ENCODE peak calls at places on chromosomes 13 and 19, in eight cellular contexts. P, J, I, V, R, X, Q and T are unnamed samples. For H3K4me1, the result is how much of the 10 kb centered on the place peaks cover.

GRCh38 chr13:91406619-91407018 is 8.2 kb downstream of the GPC5 start:
- DNase-seq in V (no peak), J (no peak), X (peak), P (peak), R (no peak), I (no peak), Q (peak), T (no peak)

GRCh38 chr19:2865334-2866221 is 1.6 kb upstream of the ZNF556 start:
- DNase-seq in X (no peak), I (no peak), J (no peak), P (no peak), V (no peak), Q (no peak), R (no peak), T (no peak)

GRCh38 chr13:65768545-65768944 is 1461.6 kb downstream of the PCDH9 start:
- DNase-seq in R (no peak), V (no peak), J (no peak), X (peak), P (no peak), Q (no peak), I (no peak), T (no peak)

GRCh38 chr13:24911135-24911524 is 147.2 kb downstream of the RNF17 start:
- DNase-seq in V (no peak), P (no peak), Q (peak), R (no peak), X (no peak), I (no peak), J (no peak), T (no peak)

GRCh38 chr19:14611051-14611450 is 28.2 kb downstream of the CLEC17A start:
- DNase-seq in X (no peak), J (no peak), R (no peak), I (no peak), V (no peak), P (no peak), Q (no peak), T (no peak)

GRCh38 chr13:108427355-108427754 is 157.8 kb downstream of the TNFSF13B start:
- DNase-seq in R (no peak), Q (no peak), P (no peak), J (no peak), I (no peak), X (no peak), V (no peak), T (no peak)

GRCh38 chr19:39199025-39199424 is 2.3 kb downstream of the NCCRP1 start:
- DNase-seq in X (no peak), Q (no peak), V (no peak), P (peak), J (no peak), I (peak), R (no peak), T (peak)

GRCh38 chr19:50646074-50646807 is 3.0 kb upstream of the C19orf81 start:
- DNase-seq in P (no peak), X (no peak), I (peak), Q (no peak), V (no peak), R (no peak), J (no peak), T (no peak)

GRCh38 chr13:83883061-83883523 is 818 bp upstream of the SLITRK1 start:
- DNase-seq in J (no peak), I (no peak), X (no peak), Q (no peak), P (peak), R (no peak), V (no peak), T (no peak)

DNA sequence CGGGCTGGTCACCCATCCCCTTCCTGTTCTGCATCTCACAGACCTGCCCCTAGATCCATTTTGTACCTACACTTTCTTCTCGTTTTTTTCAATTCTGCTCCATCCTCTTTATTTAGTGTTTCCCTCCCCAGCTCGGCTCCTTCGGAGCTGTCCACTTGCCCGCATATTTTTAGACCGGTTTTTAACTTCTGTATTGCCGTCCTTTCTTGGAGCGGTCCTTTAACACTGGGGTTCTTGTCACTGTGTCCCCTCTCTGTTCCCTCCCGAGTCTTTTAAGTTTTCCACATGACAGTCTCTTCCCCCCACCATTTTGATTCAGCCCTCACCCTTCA is 1.7 kb downstream of the ARHGAP35 start:
- DNase-seq in R (no peak), Q (no peak), I (no peak), P (no peak), X (no peak), J (no peak), V (no peak), T (no peak)
- H3K4me1 ChIP-seq in R (half or more), Q (half or more), I (half or more), P (under half), X (under half), J (half or more), V (under half), T (half or more)

GRCh38 chr19:4059931-4060620 is 6.6 kb downstream of the ZBTB7A start:
- DNase-seq in X (no peak), J (peak), I (no peak), Q (no peak), P (no peak), R (peak), V (peak), T (peak)

GRCh38 chr19:4058696-4059492 is 7.8 kb downstream of the ZBTB7A start:
- DNase-seq in X (no peak), R (peak), J (peak), Q (no peak), I (no peak), V (no peak), P (no peak), T (no peak)

GRCh38 chr19:4059493-4059880 is 7.2 kb downstream of the ZBTB7A start:
- DNase-seq in P (no peak), V (no peak), R (no peak), I (no peak), X (no peak), Q (no peak), J (peak), T (no peak)

GRCh38 chr19:4060621-4061177 is 6.0 kb downstream of the ZBTB7A start:
- DNase-seq in R (peak), Q (no peak), P (no peak), I (no peak), X (no peak), J (peak), V (no peak), T (no peak)

DNA sequence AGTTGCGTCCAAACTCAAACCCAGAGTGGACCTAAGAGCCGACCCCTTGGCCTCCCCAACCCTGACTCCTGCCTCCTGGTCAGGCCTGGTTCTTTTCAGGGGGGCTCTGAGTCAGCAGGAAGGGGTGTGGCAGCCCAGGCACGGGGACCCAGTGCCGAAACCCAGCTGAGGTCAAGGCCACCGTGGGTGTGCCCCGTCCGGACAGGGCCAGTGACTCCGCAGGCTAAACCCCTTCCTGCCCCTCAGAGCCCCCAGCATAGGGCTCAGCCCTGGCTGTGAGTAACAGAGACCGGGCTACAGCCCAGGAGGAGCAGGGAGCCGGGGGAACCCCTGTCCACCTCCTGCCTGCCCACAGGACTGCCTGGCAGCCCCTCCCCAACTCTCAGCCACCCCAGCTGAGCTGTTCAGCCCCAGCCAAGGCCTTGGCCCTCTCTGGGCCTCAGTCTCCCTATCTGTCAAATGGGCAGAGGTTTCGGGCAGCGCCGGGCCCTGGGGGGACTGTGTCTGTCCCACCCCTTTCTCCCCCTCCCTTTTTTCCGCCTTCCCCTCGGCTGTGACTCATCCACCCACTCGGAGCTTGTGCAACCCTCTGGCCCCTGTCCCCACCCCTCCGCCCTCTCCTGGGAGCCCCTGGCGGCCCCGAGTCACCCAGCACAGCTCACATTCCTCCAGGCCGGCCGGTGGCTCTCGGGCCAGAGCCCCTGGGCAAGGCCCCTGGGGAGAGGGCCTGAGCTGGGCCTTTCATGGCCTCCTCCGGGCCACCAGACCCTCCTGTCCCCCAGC is 8.6 kb downstream of the ZBTB7A start:
- DNase-seq in P (no peak), R (peak), J (peak), I (peak), V (peak), Q (peak), X (peak), T (peak)
- TF ChIP-seq CTCF in P (no peak), R (peak), J (peak), I (no peak), V (peak), Q (no peak), X (no peak), T (peak)

DNA sequence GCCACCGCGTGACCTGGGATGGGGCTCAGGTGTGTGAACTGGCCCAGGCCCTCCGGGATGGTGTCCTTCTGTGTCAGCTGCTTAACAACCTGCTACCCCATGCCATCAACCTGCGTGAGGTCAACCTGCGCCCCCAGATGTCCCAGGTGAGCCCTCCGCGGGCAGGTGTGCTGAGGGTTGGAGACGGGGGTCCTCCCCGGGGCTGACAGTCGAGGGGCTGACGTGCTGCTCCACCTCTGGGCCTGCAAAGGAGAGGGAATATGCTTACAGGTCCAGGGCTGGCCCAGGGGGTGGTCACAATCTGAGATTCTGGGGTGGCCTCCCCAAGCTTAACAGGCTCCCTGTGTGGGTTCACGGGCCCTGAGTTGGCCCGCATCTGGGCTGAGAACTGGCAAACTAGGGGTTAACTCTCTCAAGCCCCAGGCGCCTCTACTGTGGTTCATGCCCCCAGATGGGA is 386 bp downstream of the VAV1 start:
- DNase-seq in I (no peak), Q (no peak), J (no peak), V (no peak), P (no peak), X (no peak), R (no peak), T (no peak)
- H3K4me3 ChIP-seq in I (no peak), Q (no peak), J (peak), V (peak), P (no peak), X (no peak), R (peak), T (peak)

DNA sequence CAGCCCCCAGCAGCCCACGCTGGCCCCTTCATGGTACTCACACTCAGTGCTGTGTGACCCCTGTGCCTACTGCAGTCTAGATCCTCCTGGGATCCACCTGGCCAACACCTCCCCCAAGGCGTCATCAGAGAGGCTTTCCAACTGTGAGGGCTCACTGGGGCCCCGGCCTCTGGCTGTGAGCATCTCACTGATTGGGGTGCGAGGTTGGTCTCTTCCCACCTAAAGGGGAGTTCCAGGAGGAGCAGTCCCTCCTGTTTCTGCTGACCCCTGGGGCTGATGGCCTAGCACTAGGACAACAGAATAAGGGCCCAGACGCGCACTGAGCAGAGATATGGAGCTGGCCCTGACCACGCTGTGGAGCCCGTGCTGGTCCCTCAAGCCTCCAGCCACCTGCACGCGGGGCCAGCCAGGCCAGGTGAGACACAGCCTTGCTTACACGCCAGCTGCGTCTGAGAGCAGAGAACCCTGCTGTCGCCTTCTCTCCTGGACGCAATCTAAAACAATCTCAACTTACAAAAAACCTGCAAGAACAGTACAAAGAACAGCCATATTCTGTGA is 32.2 kb downstream of the ELL start:
- DNase-seq in V (no peak), Q (no peak), P (no peak), I (no peak), R (no peak), X (no peak), J (no peak), T (no peak)
- H3K4me1 ChIP-seq in V (under half), Q (under half), P (under half), I (half or more), R (half or more), X (under half), J (half or more), T (half or more)

GRCh38 chr13:44573790-44574465 is 2.2 kb downstream of the TSC22D1 start:
- DNase-seq in R (no peak), J (no peak), Q (peak), I (no peak), X (no peak), P (peak), V (no peak), T (no peak)
- TF ChIP-seq CTCF in R (no peak), J (peak), Q (peak), I (no peak), X (peak), P (peak), V (peak), T (no peak)

DNA sequence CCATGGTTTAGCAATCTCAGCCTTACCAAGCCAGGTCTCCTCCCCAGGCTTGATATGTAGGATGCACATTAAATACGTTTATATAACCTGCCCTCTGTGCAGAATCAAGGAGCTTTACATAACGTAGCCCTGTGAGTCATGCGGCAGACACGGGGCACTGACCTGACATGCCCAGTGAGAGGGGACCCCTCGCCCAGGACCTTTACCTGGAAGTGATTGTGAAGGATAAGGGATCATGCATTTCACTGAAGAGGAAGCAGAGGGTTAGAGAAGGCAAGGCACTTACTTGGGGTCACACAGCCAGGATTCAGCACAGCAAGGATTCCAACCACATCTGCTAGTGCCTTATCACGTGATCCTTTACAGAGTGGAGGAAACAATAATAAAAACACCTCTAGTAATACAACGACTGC is 18.9 kb upstream of the FOSB start:
- DNase-seq in V (no peak), P (no peak), R (no peak), J (peak), Q (peak), I (no peak), X (no peak), T (no peak)
- H3K4me3 ChIP-seq in V (no peak), P (no peak), R (no peak), J (no peak), Q (peak), I (no peak), X (no peak), T (no peak)

DNA sequence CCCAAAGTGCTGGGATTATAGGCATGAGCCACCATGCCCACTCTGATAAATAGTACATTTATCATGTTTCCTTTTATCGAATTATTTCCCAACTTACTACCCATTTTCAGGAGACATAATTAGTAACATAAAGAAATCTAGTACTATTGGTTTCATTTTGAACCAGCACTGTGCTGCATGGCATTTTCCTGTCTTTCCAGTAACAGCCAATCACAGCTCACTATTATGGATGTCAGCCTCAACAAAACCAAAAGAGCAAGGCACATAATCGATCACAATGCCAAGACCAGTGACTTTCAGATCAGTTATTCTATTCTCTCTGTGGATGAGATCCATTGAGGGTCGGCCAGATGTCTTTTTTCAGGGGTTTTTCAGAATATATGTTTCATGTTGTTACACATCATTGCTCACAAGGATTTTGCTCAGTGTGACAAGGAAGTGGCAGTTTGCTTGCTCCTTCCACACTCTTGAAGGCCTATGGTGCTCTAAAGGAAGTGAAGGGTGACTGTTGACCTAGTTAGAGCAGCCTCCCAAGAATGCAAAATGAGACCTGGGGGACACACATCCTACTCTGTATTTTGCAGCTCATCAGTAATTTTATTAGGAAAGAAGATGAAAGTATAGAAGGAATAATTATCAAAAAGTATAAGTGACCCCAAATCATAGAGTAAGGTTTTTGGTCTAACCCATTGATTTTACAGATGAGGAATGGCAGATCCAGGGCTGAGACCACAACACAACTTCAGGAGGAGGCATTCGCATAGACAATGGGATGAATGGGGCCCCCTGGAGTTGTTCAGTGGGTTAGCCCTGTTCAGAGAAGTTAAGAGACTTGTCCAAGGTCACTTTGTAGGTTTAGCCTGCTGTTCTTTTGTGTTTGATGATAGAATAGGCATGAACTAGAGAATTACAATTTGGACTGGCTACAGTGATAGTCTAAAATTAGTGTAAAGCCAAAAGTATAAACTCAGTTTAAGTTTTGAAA is 233.6 kb downstream of the KCNRG start:
- DNase-seq in P (no peak), R (no peak), I (no peak), Q (peak), X (no peak), V (no peak), J (no peak), T (no peak)
- H3K4me1 ChIP-seq in P (under half), R (under half), I (under half), Q (under half), X (under half), V (under half), J (under half), T (under half)

DNA sequence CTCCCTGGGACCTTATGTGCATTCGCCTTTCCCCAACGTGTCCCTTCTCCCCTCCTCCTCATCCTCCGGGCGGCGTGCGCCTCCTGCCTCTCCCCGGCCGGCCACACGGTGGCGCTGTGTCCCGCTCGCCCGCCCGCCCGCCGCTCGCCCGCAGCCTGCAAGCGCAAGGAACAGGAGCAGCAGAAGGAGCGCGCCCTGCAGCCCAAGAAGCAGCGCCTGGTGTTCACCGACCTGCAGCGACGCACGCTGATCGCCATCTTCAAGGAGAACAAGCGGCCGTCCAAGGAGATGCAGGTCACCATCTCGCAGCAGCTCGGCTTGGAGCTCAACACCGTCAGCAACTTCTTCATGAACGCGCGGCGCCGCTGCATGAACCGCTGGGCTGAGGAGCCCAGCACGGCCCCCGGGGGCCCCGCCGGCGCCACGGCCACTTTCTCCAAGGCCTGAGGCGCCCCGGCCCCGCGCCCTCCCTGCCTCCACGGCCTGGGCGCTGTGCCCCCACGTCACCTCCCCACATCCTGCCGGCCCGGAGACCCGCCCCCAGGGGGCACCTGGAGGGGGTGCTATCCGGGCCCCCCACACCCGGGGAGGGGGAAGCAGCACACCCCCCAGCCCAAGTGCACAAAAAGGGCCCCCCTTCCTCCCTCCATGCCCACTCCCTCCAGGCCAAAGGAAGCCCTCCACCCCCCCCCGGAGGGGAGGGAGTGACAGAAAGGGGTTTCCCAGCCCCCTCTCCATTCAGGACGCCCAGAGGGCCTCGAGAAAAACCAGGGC is 21.9 kb downstream of the ONECUT3 start:
- DNase-seq in P (no peak), V (no peak), J (no peak), Q (no peak), R (no peak), I (no peak), X (no peak), T (no peak)
- TF ChIP-seq CTCF in P (peak), V (peak), J (peak), Q (peak), R (peak), I (peak), X (peak), T (peak)

DNA sequence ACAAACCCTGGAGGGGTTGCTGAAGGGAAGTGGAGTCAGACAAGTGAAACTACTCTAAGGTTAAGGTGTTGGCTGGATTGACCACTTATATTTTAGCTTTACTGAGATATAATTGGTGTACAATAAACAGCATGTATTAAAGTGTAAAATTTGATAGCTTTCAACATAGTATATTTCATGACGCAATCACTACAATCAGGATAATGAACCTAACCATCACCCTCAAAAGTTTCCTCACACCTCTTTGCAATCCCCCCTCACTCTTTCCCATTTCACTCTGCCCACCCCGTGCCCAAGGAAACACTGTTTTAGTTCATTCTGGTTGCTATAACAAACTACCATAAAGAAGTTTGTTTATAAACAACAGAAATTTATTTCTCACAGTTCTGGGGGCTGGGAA is 508.0 kb downstream of the FGF9 start:
- DNase-seq in R (no peak), V (no peak), P (no peak), X (no peak), Q (no peak), I (no peak), J (no peak), T (no peak)
- H3K4me3 ChIP-seq in R (no peak), V (no peak), P (no peak), X (no peak), Q (no peak), I (no peak), J (no peak), T (no peak)